ENCODE peak calls at places on chromosomes 16 and 17, in four cellular contexts. J is aorta; P is heart right ventricle; K is activated naive CD4-positive, alpha-beta T cell treated with anti-CD3 and anti-CD28 coated beads, Interleukin-2, amount 50 U/mL, for 16 hours. R is an unnamed sample.

GRCh38 chr17:8838551-8839095 is 28.9 kb downstream of the PIK3R6 start:
- DNase-seq in P (no peak), K (no peak), J (no peak), R (no peak)

GRCh38 chr17:79658811-79659207 is 48.0 kb upstream of the RBFOX3 start:
- DNase-seq in J (no peak), K (no peak), P (no peak), R (no peak)

GRCh38 chr17:66290097-66290722 is 12.2 kb upstream of the PRKCA start:
- DNase-seq in J (no peak), K (no peak), P (no peak), R (no peak)

GRCh38 chr16:51637744-51638100 is 486.7 kb upstream of the SALL1 start:
- DNase-seq in K (no peak), J (no peak), P (no peak), R (no peak)

GRCh38 chr16:83940630-83941378 is 12.2 kb upstream of the OSGIN1 start:
- DNase-seq in J (no peak), K (no peak), P (no peak), R (no peak)

GRCh38 chr16:58501242-58502131 is 1.5 kb downstream of the NDRG4 start:
- DNase-seq in P (no peak), K (peak; percentile 61), J (no peak), R (no peak)

GRCh38 chr17:50689251-50689650 is 18.5 kb downstream of the ANKRD40 start:
- DNase-seq in P (no peak), K (no peak), J (peak; percentile 60), R (no peak)

GRCh38 chr17:59425085-59425901 is 93.8 kb downstream of the YPEL2 start:
- DNase-seq in K (no peak), P (peak; percentile 76), J (peak; percentile 76), R (peak; percentile 70)

GRCh38 chr17:13140750-13141149 is 122.9 kb upstream of the ELAC2 start:
- DNase-seq in K (no peak), P (no peak), J (no peak), R (no peak)

GRCh38 chr17:77769215-77769614 is 189.3 kb upstream of the TNRC6C start:
- DNase-seq in J (no peak), P (no peak), K (no peak), R (no peak)

GRCh38 chr16:397736-398332 is 835 bp downstream of the NME4 start:
- DNase-seq in P (peak; percentile 73), K (peak; percentile 44), J (peak; percentile 86), R (peak; percentile 83)

GRCh38 chr16:8569650-8570338 is 20.5 kb downstream of the TMEM114 start:
- DNase-seq in J (no peak), K (no peak), P (no peak), R (no peak)

GRCh38 chr17:45306094-45306493 is 10.7 kb downstream of the MAP3K14 start:
- DNase-seq in K (no peak), J (no peak), P (no peak), R (no peak)

GRCh38 chr17:32558328-32558955 is 71.6 kb downstream of the CDK5R1 start:
- DNase-seq in J (no peak), K (no peak), P (no peak), R (no peak)

GRCh38 chr16:83994087-83994486 is 26.0 kb downstream of the NECAB2 start:
- DNase-seq in P (no peak), J (peak; percentile 45), K (no peak), R (peak; percentile 46)

GRCh38 chr16:70402916-70403659 is 35.8 kb downstream of the ST3GAL2 start:
- DNase-seq in J (no peak), K (no peak), P (no peak), R (no peak)

GRCh38 chr16:73739049-73739769 is 557.4 kb upstream of the PSMD7 start:
- DNase-seq in P (no peak), J (no peak), K (no peak), R (no peak)

GRCh38 chr17:17401271-17401781 is 75.5 kb upstream of the MED9 start:
- DNase-seq in J (no peak), K (no peak), P (no peak), R (peak; percentile 57)

GRCh38 chr16:31458073-31458834 is 1.0 kb upstream of the ARMC5 start:
- DNase-seq in K (peak; percentile 61), J (peak; percentile 79), P (peak; percentile 59), R (peak; percentile 76)

GRCh38 chr16:54447606-54448440 is 161.2 kb upstream of the IRX3 start:
- DNase-seq in P (no peak), K (no peak), J (no peak), R (no peak)

GRCh38 chr16:50295541-50296132 is 29.3 kb downstream of the ADCY7 start:
- DNase-seq in P (no peak), J (peak; percentile 18), K (no peak), R (peak; percentile 17)

GRCh38 chr17:28737770-28738679 is 5.8 kb upstream of the TRAF4 start:
- DNase-seq in K (no peak), P (no peak), J (no peak), R (peak; percentile 20)

GRCh38 chr17:44105941-44106340 is 17.5 kb downstream of the HDAC5 start:
- DNase-seq in J (no peak), K (no peak), P (no peak), R (no peak)

GRCh38 chr16:8330761-8331160 is 259.6 kb downstream of the TMEM114 start:
- DNase-seq in P (no peak), K (no peak), J (no peak), R (no peak)

GRCh38 chr17:37368577-37368976 is 7.2 kb upstream of the C17orf78 start:
- DNase-seq in P (no peak), J (no peak), K (no peak), R (no peak)

GRCh38 chr16:87790278-87791023 is 24.7 kb upstream of the KLHDC4 start:
- DNase-seq in P (peak; percentile 66), K (no peak), J (no peak), R (no peak)

GRCh38 chr17:55089955-55090573 is 121.5 kb downstream of the STXBP4 start:
- DNase-seq in J (no peak), K (no peak), P (no peak), R (no peak)

GRCh38 chr17:34443832-34444469 is 80.9 kb upstream of the CCL1 start:
- DNase-seq in J (no peak), P (peak; percentile 25), K (no peak), R (no peak)

GRCh38 chr17:82602487-82602886 is 45.8 kb downstream of the WDR45B start:
- DNase-seq in P (no peak), J (no peak), K (no peak), R (no peak)

GRCh38 chr16:49592507-49593422 is 219.2 kb downstream of the C16orf78 start:
- DNase-seq in K (peak; percentile 31), J (no peak), P (peak; percentile 18), R (no peak)

GRCh38 chr16:47697826-47698225 is 236.7 kb downstream of the PHKB start:
- DNase-seq in J (no peak), P (no peak), K (no peak), R (no peak)

GRCh38 chr17:27956601-27957445 is 63.7 kb upstream of the LYRM9 start:
- DNase-seq in K (no peak), J (no peak), P (no peak), R (no peak)

GRCh38 chr17:27323538-27324212 is 29.8 kb downstream of the WSB1 start:
- DNase-seq in J (peak; percentile 85), K (no peak), P (peak; percentile 87), R (peak; percentile 88)

GRCh38 chr17:8264320-8264719 is 15.2 kb downstream of the PFAS start:
- DNase-seq in P (no peak), J (no peak), K (no peak), R (no peak)

GRCh38 chr17:6862822-6863221 is 31.3 kb upstream of the TEKT1 start:
- DNase-seq in K (no peak), P (no peak), J (no peak), R (no peak)

GRCh38 chr16:28014851-28015250 is 48.7 kb downstream of the GSG1L start:
- DNase-seq in K (no peak), J (no peak), P (no peak), R (no peak)

R was measured in Right ventricle myocardium superior.